ENCODE peak calls at places on chromosomes 11 and 22, in ten cellular contexts. One of them, this sample, is unnamed.

GRCh38 chr11:107716884-107717532 is 5.2 kb upstream of the SLN start:
- DNase-seq in AG20443: no peak
- DNase-seq in Peyer's patch: no peak
- DNase-seq in stimulated activated CD8-positive, alpha-beta memory T cell treated with anti-CD3 and anti-CD28 coated beads, Interleukin-4, amount 100 ng/mL, for 1 hour: no peak
- DNase-seq in stomach: no peak
- DNase-seq in right cardiac atrium: no peak
- DNase-seq in HFFc6: peak; percentile 14
- DNase-seq in iPS-NIHi11: no peak
- DNase-seq in CD4-positive, CD25-positive, alpha-beta regulatory T cell: no peak
- DNase-seq in HT-29: no peak
- DNase-seq in this sample: no peak

GRCh38 chr11:23897453-23898289 is 599.2 kb upstream of the LUZP2 start:
- DNase-seq in AG20443: peak; percentile 61
- DNase-seq in Peyer's patch: no peak
- DNase-seq in stimulated activated CD8-positive, alpha-beta memory T cell treated with anti-CD3 and anti-CD28 coated beads, Interleukin-4, amount 100 ng/mL, for 1 hour: no peak
- DNase-seq in stomach: no peak
- DNase-seq in right cardiac atrium: no peak
- DNase-seq in HFFc6: peak; percentile 88
- DNase-seq in iPS-NIHi11: no peak
- DNase-seq in CD4-positive, CD25-positive, alpha-beta regulatory T cell: no peak
- DNase-seq in HT-29: no peak
- DNase-seq in this sample: no peak

GRCh38 chr11:68956142-68956541 is 24.6 kb downstream of the MRGPRD start:
- DNase-seq in AG20443: no peak
- DNase-seq in Peyer's patch: no peak
- DNase-seq in stimulated activated CD8-positive, alpha-beta memory T cell treated with anti-CD3 and anti-CD28 coated beads, Interleukin-4, amount 100 ng/mL, for 1 hour: no peak
- DNase-seq in stomach: no peak
- DNase-seq in right cardiac atrium: no peak
- DNase-seq in HFFc6: no peak
- DNase-seq in iPS-NIHi11: peak; percentile 92
- DNase-seq in CD4-positive, CD25-positive, alpha-beta regulatory T cell: peak; percentile 23
- DNase-seq in HT-29: peak; percentile 25
- DNase-seq in this sample: peak; percentile 54

GRCh38 chr22:39097098-39098020 is at the start of gene APOBEC3H:
- DNase-seq in AG20443: no peak
- DNase-seq in Peyer's patch: no peak
- DNase-seq in stimulated activated CD8-positive, alpha-beta memory T cell treated with anti-CD3 and anti-CD28 coated beads, Interleukin-4, amount 100 ng/mL, for 1 hour: no peak
- DNase-seq in stomach: no peak
- DNase-seq in right cardiac atrium: no peak
- DNase-seq in HFFc6: no peak
- DNase-seq in iPS-NIHi11: no peak
- DNase-seq in CD4-positive, CD25-positive, alpha-beta regulatory T cell: peak; percentile 74
- DNase-seq in HT-29: no peak
- DNase-seq in this sample: no peak

GRCh38 chr22:27844656-27845602 is 43.4 kb upstream of the MN1 start:
- DNase-seq in AG20443: no peak
- DNase-seq in Peyer's patch: no peak
- DNase-seq in stimulated activated CD8-positive, alpha-beta memory T cell treated with anti-CD3 and anti-CD28 coated beads, Interleukin-4, amount 100 ng/mL, for 1 hour: no peak
- DNase-seq in stomach: no peak
- DNase-seq in right cardiac atrium: no peak
- DNase-seq in HFFc6: no peak
- DNase-seq in iPS-NIHi11: no peak
- DNase-seq in CD4-positive, CD25-positive, alpha-beta regulatory T cell: no peak
- DNase-seq in HT-29: no peak
- DNase-seq in this sample: no peak

GRCh38 chr11:131025020-131025419 is 108.7 kb upstream of the SNX19 start:
- DNase-seq in AG20443: peak; percentile 46
- DNase-seq in Peyer's patch: no peak
- DNase-seq in stimulated activated CD8-positive, alpha-beta memory T cell treated with anti-CD3 and anti-CD28 coated beads, Interleukin-4, amount 100 ng/mL, for 1 hour: no peak
- DNase-seq in stomach: no peak
- DNase-seq in right cardiac atrium: no peak
- DNase-seq in HFFc6: peak; percentile 41
- DNase-seq in iPS-NIHi11: peak; percentile 60
- DNase-seq in CD4-positive, CD25-positive, alpha-beta regulatory T cell: no peak
- DNase-seq in HT-29: peak; percentile 45
- DNase-seq in this sample: peak; percentile 33

GRCh38 chr11:120122921-120123683 is 14.8 kb downstream of the TRIM29 start:
- DNase-seq in AG20443: no peak
- DNase-seq in Peyer's patch: no peak
- DNase-seq in stimulated activated CD8-positive, alpha-beta memory T cell treated with anti-CD3 and anti-CD28 coated beads, Interleukin-4, amount 100 ng/mL, for 1 hour: no peak
- DNase-seq in stomach: no peak
- DNase-seq in right cardiac atrium: no peak
- DNase-seq in HFFc6: no peak
- DNase-seq in iPS-NIHi11: no peak
- DNase-seq in CD4-positive, CD25-positive, alpha-beta regulatory T cell: no peak
- DNase-seq in HT-29: peak; percentile 67
- DNase-seq in this sample: peak; percentile 45

GRCh38 chr11:104306862-104307474 is 143.0 kb upstream of the PDGFD start:
- DNase-seq in AG20443: no peak
- DNase-seq in Peyer's patch: no peak
- DNase-seq in stimulated activated CD8-positive, alpha-beta memory T cell treated with anti-CD3 and anti-CD28 coated beads, Interleukin-4, amount 100 ng/mL, for 1 hour: no peak
- DNase-seq in stomach: no peak
- DNase-seq in right cardiac atrium: no peak
- DNase-seq in HFFc6: no peak
- DNase-seq in iPS-NIHi11: no peak
- DNase-seq in CD4-positive, CD25-positive, alpha-beta regulatory T cell: no peak
- DNase-seq in HT-29: no peak
- DNase-seq in this sample: no peak

GRCh38 chr11:62881579-62882427 is 1.1 kb downstream of the SLC3A2 start:
- DNase-seq in AG20443: peak; percentile 95
- DNase-seq in Peyer's patch: peak; percentile 93
- DNase-seq in stimulated activated CD8-positive, alpha-beta memory T cell treated with anti-CD3 and anti-CD28 coated beads, Interleukin-4, amount 100 ng/mL, for 1 hour: peak; percentile 88
- DNase-seq in stomach: peak; percentile 94
- DNase-seq in right cardiac atrium: peak; percentile 95
- DNase-seq in HFFc6: peak; percentile 97
- DNase-seq in iPS-NIHi11: no peak
- DNase-seq in CD4-positive, CD25-positive, alpha-beta regulatory T cell: peak; percentile 96
- DNase-seq in HT-29: peak; percentile 98
- DNase-seq in this sample: peak; percentile 98

GRCh38 chr22:22046370-22046769 is 63.8 kb upstream of the TOP3B start:
- DNase-seq in AG20443: no peak
- DNase-seq in Peyer's patch: no peak
- DNase-seq in stimulated activated CD8-positive, alpha-beta memory T cell treated with anti-CD3 and anti-CD28 coated beads, Interleukin-4, amount 100 ng/mL, for 1 hour: no peak
- DNase-seq in stomach: no peak
- DNase-seq in right cardiac atrium: no peak
- DNase-seq in HFFc6: no peak
- DNase-seq in iPS-NIHi11: no peak
- DNase-seq in CD4-positive, CD25-positive, alpha-beta regulatory T cell: no peak
- DNase-seq in HT-29: no peak
- DNase-seq in this sample: no peak

GRCh38 chr11:3021125-3021524 is 29.0 kb upstream of the NAP1L4 start:
- DNase-seq in AG20443: peak; percentile 38
- DNase-seq in Peyer's patch: peak; percentile 63
- DNase-seq in stimulated activated CD8-positive, alpha-beta memory T cell treated with anti-CD3 and anti-CD28 coated beads, Interleukin-4, amount 100 ng/mL, for 1 hour: peak; percentile 22
- DNase-seq in stomach: peak; percentile 72
- DNase-seq in right cardiac atrium: no peak
- DNase-seq in HFFc6: peak; percentile 13
- DNase-seq in iPS-NIHi11: peak; percentile 82
- DNase-seq in CD4-positive, CD25-positive, alpha-beta regulatory T cell: peak; percentile 62
- DNase-seq in HT-29: peak; percentile 89
- DNase-seq in this sample: peak; percentile 55

GRCh38 chr22:44325718-44326548 is 13.2 kb upstream of the SHISAL1 start:
- DNase-seq in AG20443: peak; percentile 67
- DNase-seq in Peyer's patch: no peak
- DNase-seq in stimulated activated CD8-positive, alpha-beta memory T cell treated with anti-CD3 and anti-CD28 coated beads, Interleukin-4, amount 100 ng/mL, for 1 hour: no peak
- DNase-seq in stomach: no peak
- DNase-seq in right cardiac atrium: peak; percentile 43
- DNase-seq in HFFc6: peak; percentile 5
- DNase-seq in iPS-NIHi11: no peak
- DNase-seq in CD4-positive, CD25-positive, alpha-beta regulatory T cell: no peak
- DNase-seq in HT-29: no peak
- DNase-seq in this sample: peak; percentile 58

GRCh38 chr11:102813484-102813883 is 15.5 kb upstream of the MMP1 start:
- DNase-seq in AG20443: no peak
- DNase-seq in Peyer's patch: no peak
- DNase-seq in stimulated activated CD8-positive, alpha-beta memory T cell treated with anti-CD3 and anti-CD28 coated beads, Interleukin-4, amount 100 ng/mL, for 1 hour: no peak
- DNase-seq in stomach: no peak
- DNase-seq in right cardiac atrium: no peak
- DNase-seq in HFFc6: no peak
- DNase-seq in iPS-NIHi11: no peak
- DNase-seq in CD4-positive, CD25-positive, alpha-beta regulatory T cell: no peak
- DNase-seq in HT-29: no peak
- DNase-seq in this sample: no peak

GRCh38 chr11:12160231-12160630 is 49.8 kb downstream of the MICAL2 start:
- DNase-seq in AG20443: no peak
- DNase-seq in Peyer's patch: no peak
- DNase-seq in stimulated activated CD8-positive, alpha-beta memory T cell treated with anti-CD3 and anti-CD28 coated beads, Interleukin-4, amount 100 ng/mL, for 1 hour: no peak
- DNase-seq in stomach: no peak
- DNase-seq in right cardiac atrium: no peak
- DNase-seq in HFFc6: no peak
- DNase-seq in iPS-NIHi11: no peak
- DNase-seq in CD4-positive, CD25-positive, alpha-beta regulatory T cell: no peak
- DNase-seq in HT-29: no peak
- DNase-seq in this sample: no peak

GRCh38 chr11:58609723-58610122 is 12.7 kb upstream of the CNTF start:
- DNase-seq in AG20443: no peak
- DNase-seq in Peyer's patch: no peak
- DNase-seq in stimulated activated CD8-positive, alpha-beta memory T cell treated with anti-CD3 and anti-CD28 coated beads, Interleukin-4, amount 100 ng/mL, for 1 hour: no peak
- DNase-seq in stomach: no peak
- DNase-seq in right cardiac atrium: no peak
- DNase-seq in HFFc6: no peak
- DNase-seq in iPS-NIHi11: no peak
- DNase-seq in CD4-positive, CD25-positive, alpha-beta regulatory T cell: no peak
- DNase-seq in HT-29: no peak
- DNase-seq in this sample: no peak

GRCh38 chr22:45647532-45648225 is 24.0 kb upstream of the ATXN10 start:
- DNase-seq in AG20443: no peak
- DNase-seq in Peyer's patch: no peak
- DNase-seq in stimulated activated CD8-positive, alpha-beta memory T cell treated with anti-CD3 and anti-CD28 coated beads, Interleukin-4, amount 100 ng/mL, for 1 hour: no peak
- DNase-seq in stomach: no peak
- DNase-seq in right cardiac atrium: peak; percentile 29
- DNase-seq in HFFc6: no peak
- DNase-seq in iPS-NIHi11: no peak
- DNase-seq in CD4-positive, CD25-positive, alpha-beta regulatory T cell: no peak
- DNase-seq in HT-29: no peak
- DNase-seq in this sample: no peak

GRCh38 chr11:71203681-71204080 is 48.7 kb downstream of the SHANK2 start:
- DNase-seq in AG20443: no peak
- DNase-seq in Peyer's patch: peak; percentile 38
- DNase-seq in stimulated activated CD8-positive, alpha-beta memory T cell treated with anti-CD3 and anti-CD28 coated beads, Interleukin-4, amount 100 ng/mL, for 1 hour: no peak
- DNase-seq in stomach: no peak
- DNase-seq in right cardiac atrium: no peak
- DNase-seq in HFFc6: no peak
- DNase-seq in iPS-NIHi11: no peak
- DNase-seq in CD4-positive, CD25-positive, alpha-beta regulatory T cell: no peak
- DNase-seq in HT-29: no peak
- DNase-seq in this sample: no peak

GRCh38 chr11:33930317-33931021 is 38.6 kb upstream of the LMO2 start:
- DNase-seq in AG20443: peak; percentile 68
- DNase-seq in Peyer's patch: no peak
- DNase-seq in stimulated activated CD8-positive, alpha-beta memory T cell treated with anti-CD3 and anti-CD28 coated beads, Interleukin-4, amount 100 ng/mL, for 1 hour: no peak
- DNase-seq in stomach: no peak
- DNase-seq in right cardiac atrium: no peak
- DNase-seq in HFFc6: no peak
- DNase-seq in iPS-NIHi11: no peak
- DNase-seq in CD4-positive, CD25-positive, alpha-beta regulatory T cell: peak; percentile 2
- DNase-seq in HT-29: no peak
- DNase-seq in this sample: no peak

GRCh38 chr11:45890886-45891550 is 5.6 kb downstream of the MAPK8IP1 start:
- DNase-seq in AG20443: no peak
- DNase-seq in Peyer's patch: no peak
- DNase-seq in stimulated activated CD8-positive, alpha-beta memory T cell treated with anti-CD3 and anti-CD28 coated beads, Interleukin-4, amount 100 ng/mL, for 1 hour: no peak
- DNase-seq in stomach: no peak
- DNase-seq in right cardiac atrium: no peak
- DNase-seq in HFFc6: no peak
- DNase-seq in iPS-NIHi11: no peak
- DNase-seq in CD4-positive, CD25-positive, alpha-beta regulatory T cell: no peak
- DNase-seq in HT-29: no peak
- DNase-seq in this sample: no peak

GRCh38 chr22:37420656-37421467 is 6.4 kb downstream of the ELFN2 start:
- DNase-seq in AG20443: no peak
- DNase-seq in Peyer's patch: peak; percentile 39
- DNase-seq in stimulated activated CD8-positive, alpha-beta memory T cell treated with anti-CD3 and anti-CD28 coated beads, Interleukin-4, amount 100 ng/mL, for 1 hour: no peak
- DNase-seq in stomach: no peak
- DNase-seq in right cardiac atrium: peak; percentile 53
- DNase-seq in HFFc6: no peak
- DNase-seq in iPS-NIHi11: no peak
- DNase-seq in CD4-positive, CD25-positive, alpha-beta regulatory T cell: no peak
- DNase-seq in HT-29: no peak
- DNase-seq in this sample: no peak

GRCh38 chr11:68016904-68017817 is 7.0 kb downstream of the ALDH3B1 start:
- DNase-seq in AG20443: no peak
- DNase-seq in Peyer's patch: no peak
- DNase-seq in stimulated activated CD8-positive, alpha-beta memory T cell treated with anti-CD3 and anti-CD28 coated beads, Interleukin-4, amount 100 ng/mL, for 1 hour: no peak
- DNase-seq in stomach: no peak
- DNase-seq in right cardiac atrium: no peak
- DNase-seq in HFFc6: no peak
- DNase-seq in iPS-NIHi11: no peak
- DNase-seq in CD4-positive, CD25-positive, alpha-beta regulatory T cell: no peak
- DNase-seq in HT-29: peak; percentile 64
- DNase-seq in this sample: no peak

GRCh38 chr22:48396091-48396784 is 1431.4 kb downstream of the BRD1 start:
- DNase-seq in AG20443: no peak
- DNase-seq in Peyer's patch: no peak
- DNase-seq in stimulated activated CD8-positive, alpha-beta memory T cell treated with anti-CD3 and anti-CD28 coated beads, Interleukin-4, amount 100 ng/mL, for 1 hour: no peak
- DNase-seq in stomach: no peak
- DNase-seq in right cardiac atrium: no peak
- DNase-seq in HFFc6: no peak
- DNase-seq in iPS-NIHi11: no peak
- DNase-seq in CD4-positive, CD25-positive, alpha-beta regulatory T cell: no peak
- DNase-seq in HT-29: no peak
- DNase-seq in this sample: no peak

GRCh38 chr11:47259178-47259977 is 1.6 kb downstream of the NR1H3 start:
- DNase-seq in AG20443: peak; percentile 67
- DNase-seq in Peyer's patch: no peak
- DNase-seq in stimulated activated CD8-positive, alpha-beta memory T cell treated with anti-CD3 and anti-CD28 coated beads, Interleukin-4, amount 100 ng/mL, for 1 hour: no peak
- DNase-seq in stomach: peak; percentile 72
- DNase-seq in right cardiac atrium: no peak
- DNase-seq in HFFc6: no peak
- DNase-seq in iPS-NIHi11: peak; percentile 76
- DNase-seq in CD4-positive, CD25-positive, alpha-beta regulatory T cell: peak; percentile 52
- DNase-seq in HT-29: peak; percentile 96
- DNase-seq in this sample: peak; percentile 44

GRCh38 chr22:36775589-36775965 is 342 bp downstream of the IFT27 start:
- DNase-seq in AG20443: no peak
- DNase-seq in Peyer's patch: no peak
- DNase-seq in stimulated activated CD8-positive, alpha-beta memory T cell treated with anti-CD3 and anti-CD28 coated beads, Interleukin-4, amount 100 ng/mL, for 1 hour: no peak
- DNase-seq in stomach: peak; percentile 44
- DNase-seq in right cardiac atrium: peak; percentile 72
- DNase-seq in HFFc6: no peak
- DNase-seq in iPS-NIHi11: no peak
- DNase-seq in CD4-positive, CD25-positive, alpha-beta regulatory T cell: peak; percentile 48
- DNase-seq in HT-29: peak; percentile 15
- DNase-seq in this sample: no peak

GRCh38 chr22:29166180-29166579 is 39.5 kb upstream of the EMID1 start:
- DNase-seq in AG20443: no peak
- DNase-seq in Peyer's patch: no peak
- DNase-seq in stimulated activated CD8-positive, alpha-beta memory T cell treated with anti-CD3 and anti-CD28 coated beads, Interleukin-4, amount 100 ng/mL, for 1 hour: no peak
- DNase-seq in stomach: no peak
- DNase-seq in right cardiac atrium: no peak
- DNase-seq in HFFc6: no peak
- DNase-seq in iPS-NIHi11: no peak
- DNase-seq in CD4-positive, CD25-positive, alpha-beta regulatory T cell: no peak
- DNase-seq in HT-29: no peak
- DNase-seq in this sample: no peak